ENCODE peak calls at places on chromosomes 16 and 17, in ten cellular contexts. A is IMR-90; F is CD8-positive, alpha-beta memory T cell; P is lower leg skin; N is fibroblast of lung; S is AG10803; R is iPS DF 6.9; T is fibroblast of mammary gland; Y is stomach; J is aorta. U is an unnamed sample.

GRCh38 chr16:85465328-85466307 is 147.5 kb upstream of the GSE1 start:
- DNase-seq in A (peak), F (no peak), P (no peak), N (peak), S (peak), R (no peak), T (peak), Y (no peak), J (no peak), U (no peak)

GRCh38 chr17:57554826-57555635 is 190.1 kb downstream of the CCDC182 start:
- DNase-seq in A (no peak), F (no peak), P (no peak), N (no peak), S (no peak), R (no peak), T (no peak), Y (no peak), J (no peak), U (no peak)

GRCh38 chr17:69485901-69486643 is 71.6 kb downstream of the MAP2K6 start:
- DNase-seq in A (peak), F (no peak), P (no peak), N (peak), S (peak), R (no peak), T (peak), Y (no peak), J (no peak), U (no peak)

GRCh38 chr17:683499-684254 is 31.0 kb downstream of the VPS53 start:
- DNase-seq in A (no peak), F (no peak), P (no peak), N (no peak), S (no peak), R (no peak), T (no peak), Y (no peak), J (no peak), U (no peak)

GRCh38 chr17:45170976-45171337 is 9.3 kb downstream of the HEXIM2 start:
- DNase-seq in A (peak), F (no peak), P (peak), N (peak), S (peak), R (no peak), T (peak), Y (peak), J (peak), U (peak)

GRCh38 chr17:68777856-68778694 is 176.9 kb upstream of the FAM20A start:
- DNase-seq in A (no peak), F (no peak), P (no peak), N (no peak), S (no peak), R (no peak), T (no peak), Y (peak), J (no peak), U (no peak)

GRCh38 chr16:19710191-19710908 is 7.7 kb downstream of the KNOP1 start:
- DNase-seq in A (no peak), F (no peak), P (no peak), N (no peak), S (no peak), R (no peak), T (no peak), Y (no peak), J (peak), U (no peak)

GRCh38 chr16:1290032-1290431 is 19.4 kb upstream of the UBE2I start:
- DNase-seq in A (no peak), F (no peak), P (no peak), N (no peak), S (no peak), R (no peak), T (no peak), Y (no peak), J (no peak), U (no peak)

GRCh38 chr16:19513377-19514053 is 8.4 kb downstream of the GDE1 start:
- DNase-seq in A (peak), F (no peak), P (no peak), N (peak), S (peak), R (no peak), T (no peak), Y (no peak), J (no peak), U (no peak)

GRCh38 chr16:20866161-20866772 is 33.9 kb downstream of the DCUN1D3 start:
- DNase-seq in A (peak), F (no peak), P (no peak), N (peak), S (peak), R (no peak), T (peak), Y (peak), J (peak), U (no peak)

GRCh38 chr17:42773290-42774035 is at the start of gene VPS25:
- DNase-seq in A (peak), F (peak), P (peak), N (peak), S (peak), R (no peak), T (peak), Y (peak), J (peak), U (no peak)

GRCh38 chr16:49150341-49150740 is 131.3 kb downstream of the CBLN1 start:
- DNase-seq in A (no peak), F (no peak), P (no peak), N (no peak), S (no peak), R (no peak), T (no peak), Y (no peak), J (no peak), U (no peak)

GRCh38 chr16:51113254-51114125 is 37.6 kb downstream of the SALL1 start:
- DNase-seq in A (no peak), F (no peak), P (no peak), N (no peak), S (no peak), R (no peak), T (no peak), Y (no peak), J (no peak), U (no peak)

DNA sequence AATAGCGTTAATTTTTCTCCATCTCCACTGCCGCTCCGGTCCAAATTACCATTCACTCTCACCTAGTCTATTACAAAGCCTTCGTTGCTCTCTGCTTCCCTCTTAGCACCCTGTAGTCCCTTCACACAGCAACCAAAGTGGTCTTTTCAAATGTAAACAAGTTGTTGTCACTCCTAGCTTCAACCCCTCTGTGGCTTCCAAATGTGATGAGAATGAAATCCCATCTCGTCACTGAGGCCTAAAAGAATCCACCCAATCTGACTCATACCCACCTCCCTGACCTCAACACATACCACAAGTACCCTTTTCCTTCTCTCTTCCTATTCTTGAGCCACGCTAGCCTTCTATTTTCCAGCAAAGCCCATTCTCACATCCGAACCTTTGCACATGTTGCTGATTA is 2.2 kb upstream of the PELP1 start:
- DNase-seq in A (peak), F (no peak), P (no peak), N (peak), S (peak), R (no peak), T (peak), Y (no peak), J (no peak), U (no peak)
- H3K4me3 ChIP-seq in A (no peak), F (no peak), P (no peak), N (no peak), S (no peak), R (no peak), T (no peak), Y (no peak), J (no peak), U (no peak)

GRCh38 chr17:77332034-77332971 is 191.5 kb downstream of the SEC14L1 start:
- DNase-seq in A (no peak), F (peak), P (peak), N (no peak), S (no peak), R (no peak), T (peak), Y (peak), J (no peak), U (peak)
- H3K4me3 ChIP-seq in A (no peak), F (peak), P (no peak), N (no peak), S (no peak), R (no peak), T (no peak), Y (no peak), J (no peak), U (no peak)

GRCh38 chr16:89425523-89425922 is 64.8 kb downstream of the ANKRD11 start:
- DNase-seq in A (no peak), F (no peak), P (no peak), N (no peak), S (no peak), R (no peak), T (no peak), Y (no peak), J (no peak), U (no peak)
- H3K4me3 ChIP-seq in A (no peak), F (no peak), P (no peak), N (no peak), S (no peak), R (no peak), T (no peak), Y (no peak), J (no peak), U (no peak)

GRCh38 chr17:1752425-1752941 is 9.4 kb upstream of the SERPINF1 start:
- DNase-seq in A (no peak), F (no peak), P (no peak), N (no peak), S (no peak), R (no peak), T (no peak), Y (no peak), J (no peak), U (no peak)
- H3K4me3 ChIP-seq in A (no peak), F (no peak), P (no peak), N (no peak), S (no peak), R (peak), T (no peak), Y (peak), J (no peak), U (no peak)

GRCh38 chr17:81922566-81923301 is 4.8 kb upstream of the SIRT7 start:
- DNase-seq in A (no peak), F (no peak), P (no peak), N (no peak), S (no peak), R (no peak), T (no peak), Y (no peak), J (no peak), U (no peak)
- H3K4me3 ChIP-seq in A (no peak), F (no peak), P (no peak), N (peak), S (peak), R (no peak), T (no peak), Y (peak), J (no peak), U (peak)

DNA sequence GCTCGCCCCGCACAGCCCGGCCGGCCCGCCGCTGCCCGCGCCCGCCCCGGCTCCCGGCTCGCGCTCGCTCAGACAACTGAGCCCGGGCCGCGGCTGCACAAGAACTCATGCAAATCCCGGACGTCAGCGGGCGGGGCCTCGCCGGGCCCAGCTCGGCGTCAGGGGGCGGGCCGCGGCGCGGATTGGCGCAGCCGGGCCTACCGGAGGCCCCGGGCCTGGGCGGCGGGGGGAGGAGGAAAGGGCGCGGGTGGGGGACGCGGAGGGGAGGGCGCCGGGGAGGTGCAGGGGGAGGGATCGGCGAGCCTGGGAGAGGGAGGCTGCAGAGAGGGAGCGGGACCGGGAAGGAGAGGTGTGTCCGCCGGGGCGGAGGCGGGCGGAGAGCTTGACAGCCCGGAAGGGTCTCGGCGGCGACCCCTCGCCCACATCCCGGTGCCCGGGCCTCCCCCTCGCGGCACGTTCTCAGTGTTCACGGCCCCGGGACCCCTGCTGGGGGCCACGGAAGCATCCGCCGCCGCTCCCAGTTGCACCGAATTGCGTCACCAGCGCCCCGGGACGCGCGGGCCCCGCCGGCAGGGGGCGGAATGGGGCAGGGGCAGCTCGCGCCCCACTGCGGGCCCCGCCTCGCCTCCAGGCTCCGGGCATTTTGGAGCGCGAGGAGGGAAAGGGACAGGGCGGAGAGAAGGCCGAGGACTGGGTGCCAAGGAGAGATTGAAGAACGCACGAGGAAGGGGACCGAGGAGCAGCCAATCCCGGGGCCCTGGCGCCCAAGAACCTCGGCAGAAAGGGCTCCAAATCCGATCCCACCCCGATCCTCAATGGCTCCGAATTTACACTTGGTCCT is at the start of gene CBX4:
- DNase-seq in A (peak), F (peak), P (peak), N (peak), S (peak), R (no peak), T (peak), Y (peak), J (peak), U (peak)
- H3K4me3 ChIP-seq in A (peak), F (peak), P (peak), N (peak), S (peak), R (peak), T (peak), Y (peak), J (peak), U (peak)

DNA sequence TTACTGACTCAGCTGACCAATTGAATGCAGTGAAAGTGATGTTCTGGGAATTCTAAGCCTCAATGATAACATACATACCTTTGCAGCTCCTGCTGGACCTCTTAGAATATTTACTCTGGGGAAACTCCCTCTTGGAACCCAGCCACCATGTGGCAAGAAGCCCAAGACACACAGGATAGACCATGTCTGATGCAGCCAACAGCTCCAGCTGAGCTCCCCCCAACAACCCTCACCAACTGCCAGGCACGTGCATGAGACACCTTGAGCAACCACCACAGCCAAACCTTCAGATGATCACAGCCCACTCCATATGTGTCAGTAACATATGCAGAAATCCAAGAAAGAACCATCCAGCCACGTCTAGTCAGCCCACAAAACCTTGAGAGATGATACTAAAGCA is 53.0 kb downstream of the XYLT1 start:
- DNase-seq in A (no peak), F (no peak), P (no peak), N (no peak), S (no peak), R (no peak), T (peak), Y (no peak), J (no peak), U (no peak)
- H3K4me3 ChIP-seq in A (no peak), F (no peak), P (no peak), N (no peak), S (no peak), R (no peak), T (no peak), Y (no peak), J (no peak), U (no peak)

GRCh38 chr17:7019839-7020519 is 2.9 kb upstream of the BCL6B start:
- DNase-seq in A (peak), F (no peak), P (peak), N (peak), S (peak), R (no peak), T (peak), Y (peak), J (peak), U (no peak)
- H3K4me3 ChIP-seq in A (peak), F (no peak), P (peak), N (peak), S (peak), R (peak), T (peak), Y (peak), J (peak), U (peak)

GRCh38 chr16:88966986-88967799 is 9.8 kb downstream of the CBFA2T3 start:
- DNase-seq in A (no peak), F (no peak), P (no peak), N (no peak), S (no peak), R (no peak), T (no peak), Y (no peak), J (no peak), U (no peak)

GRCh38 chr16:88969361-88969831 is 7.6 kb downstream of the CBFA2T3 start:
- DNase-seq in A (no peak), F (no peak), P (no peak), N (no peak), S (no peak), R (no peak), T (no peak), Y (no peak), J (no peak), U (no peak)

GRCh38 chr16:88967800-88968588 is 9.0 kb downstream of the CBFA2T3 start:
- DNase-seq in A (no peak), F (peak), P (no peak), N (no peak), S (no peak), R (no peak), T (no peak), Y (no peak), J (no peak), U (no peak)

GRCh38 chr16:88970095-88970494 is 6.9 kb downstream of the CBFA2T3 start:
- DNase-seq in A (no peak), F (no peak), P (no peak), N (no peak), S (no peak), R (no peak), T (no peak), Y (no peak), J (no peak), U (no peak)

GRCh38 chr16:88968589-88969280 is 8.3 kb downstream of the CBFA2T3 start:
- DNase-seq in A (no peak), F (no peak), P (no peak), N (no peak), S (no peak), R (no peak), T (no peak), Y (no peak), J (no peak), U (no peak)
- H3K4me3 ChIP-seq in A (no peak), F (no peak), P (no peak), N (no peak), S (no peak), R (no peak), T (no peak), Y (no peak), J (no peak), U (no peak)

U was measured in suprapubic skin.